ENCODE peak calls at places on chromosomes 4 and X, in ten cellular contexts. N, T, E, S, R, U, A, G, P and H are unnamed samples.
A peak's percentile ranks its signal among the peaks of the same experiment; 100 is the strongest.

GRCh38 chrX:143437439-143437838 is 79.8 kb downstream of the SPANXN3 start:
- DNase-seq in A (peak; percentile 46), R (no peak), N (no peak), T (peak; percentile 6), G (peak; percentile 5), S (no peak), U (no peak), E (no peak), P (no peak), H (no peak)

GRCh38 chr4:35836591-35836990 is 407.7 kb downstream of the ARAP2 start:
- DNase-seq in N (no peak), A (no peak), R (no peak), E (no peak), P (no peak), U (no peak), S (no peak), T (no peak), G (no peak), H (no peak)

GRCh38 chr4:161767116-161767515 is 396.7 kb downstream of the FSTL5 start:
- DNase-seq in U (no peak), N (no peak), P (no peak), A (no peak), E (peak; percentile 29), G (no peak), T (no peak), S (no peak), R (no peak), H (no peak)

GRCh38 chr4:18050448-18050847 is 28.9 kb upstream of the LCORL start:
- DNase-seq in T (no peak), R (no peak), N (no peak), U (no peak), P (no peak), G (no peak), E (no peak), S (no peak), A (no peak), H (no peak)

GRCh38 chr4:24473309-24473721 is 111.0 kb downstream of the DHX15 start:
- DNase-seq in R (no peak), G (peak; percentile 13), E (peak; percentile 23), T (peak; percentile 25), A (peak; percentile 42), S (peak; percentile 41), U (no peak), P (no peak), N (no peak), H (no peak)

GRCh38 chr4:2835978-2836377 is 7.7 kb upstream of the ADD1 start:
- DNase-seq in R (peak; percentile 9), G (no peak), N (no peak), A (no peak), P (no peak), U (no peak), S (no peak), E (no peak), T (no peak), H (no peak)

GRCh38 chr4:156378053-156378665 is 424.5 kb upstream of the CTSO start:
- DNase-seq in T (peak; percentile 23), N (no peak), G (peak; percentile 1), E (no peak), A (peak; percentile 26), S (peak; percentile 84), P (peak; percentile 1), R (no peak), U (no peak), H (no peak)

GRCh38 chr4:108320066-108320465 is 151.3 kb upstream of the LEF1 start:
- DNase-seq in N (no peak), S (no peak), U (no peak), T (no peak), P (no peak), A (no peak), G (no peak), E (no peak), R (no peak), H (no peak)

GRCh38 chrX:41912922-41913321 is 10.4 kb downstream of the CASK start:
- DNase-seq in T (no peak), S (no peak), N (no peak), R (no peak), U (no peak), G (no peak), P (no peak), E (peak; percentile 7), A (no peak), H (no peak)

GRCh38 chr4:33746979-33747378 is 2497.3 kb downstream of the ARAP2 start:
- DNase-seq in G (no peak), S (peak; percentile 37), A (no peak), T (no peak), U (no peak), E (peak; percentile 49), N (no peak), P (no peak), R (no peak), H (no peak)

GRCh38 chr4:83582289-83582756 is 46.4 kb downstream of the GPAT3 start:
- DNase-seq in S (peak; percentile 66), P (no peak), E (peak; percentile 72), R (peak; percentile 30), U (no peak), N (no peak), T (no peak), A (no peak), G (peak; percentile 58), H (no peak)

GRCh38 chr4:151173751-151174325 is 74.4 kb downstream of the RPS3A start:
- DNase-seq in E (peak; percentile 78), P (no peak), T (no peak), N (no peak), S (peak; percentile 81), G (no peak), A (no peak), R (peak; percentile 58), U (no peak), H (peak; percentile 56)

GRCh38 chr4:175789632-175790031 is 22.4 kb downstream of the GPM6A start:
- DNase-seq in T (no peak), R (no peak), P (no peak), E (no peak), S (no peak), N (no peak), U (no peak), A (no peak), G (no peak), H (no peak)

GRCh38 chr4:57040510-57040909 is 61.8 kb downstream of the POLR2B start:
- DNase-seq in A (no peak), S (no peak), P (no peak), U (no peak), R (no peak), N (no peak), T (no peak), G (no peak), E (no peak), H (no peak)

GRCh38 chr4:57037982-57038604 is 59.4 kb downstream of the POLR2B start:
- DNase-seq in A (peak; percentile 85), G (peak; percentile 19), E (peak; percentile 35), P (no peak), N (no peak), S (peak; percentile 59), T (peak; percentile 72), U (no peak), R (no peak), H (peak; percentile 65)

GRCh38 chr4:57043304-57044251 is 64.9 kb downstream of the POLR2B start:
- DNase-seq in G (no peak), T (no peak), P (no peak), N (no peak), E (peak; percentile 95), R (no peak), S (peak; percentile 94), A (no peak), U (no peak), H (no peak)

GRCh38 chr4:57034571-57034970 is 55.9 kb downstream of the POLR2B start:
- DNase-seq in A (no peak), R (no peak), P (no peak), N (no peak), T (no peak), G (no peak), E (peak; percentile 50), S (no peak), U (no peak), H (no peak)

GRCh38 chr4:57039345-57039744 is 60.6 kb downstream of the POLR2B start:
- DNase-seq in T (no peak), R (no peak), G (no peak), A (no peak), S (no peak), P (no peak), E (peak; percentile 50), U (no peak), N (no peak), H (no peak)
- H3K4me3 ChIP-seq in T (no peak overlapping the region), R (no peak overlapping the region), G (no peak overlapping the region), A (no peak overlapping the region), S (no peak overlapping the region), P (no peak overlapping the region), E (no peak overlapping the region), U (no peak overlapping the region), N (no peak overlapping the region), H (no peak overlapping the region)

DNA sequence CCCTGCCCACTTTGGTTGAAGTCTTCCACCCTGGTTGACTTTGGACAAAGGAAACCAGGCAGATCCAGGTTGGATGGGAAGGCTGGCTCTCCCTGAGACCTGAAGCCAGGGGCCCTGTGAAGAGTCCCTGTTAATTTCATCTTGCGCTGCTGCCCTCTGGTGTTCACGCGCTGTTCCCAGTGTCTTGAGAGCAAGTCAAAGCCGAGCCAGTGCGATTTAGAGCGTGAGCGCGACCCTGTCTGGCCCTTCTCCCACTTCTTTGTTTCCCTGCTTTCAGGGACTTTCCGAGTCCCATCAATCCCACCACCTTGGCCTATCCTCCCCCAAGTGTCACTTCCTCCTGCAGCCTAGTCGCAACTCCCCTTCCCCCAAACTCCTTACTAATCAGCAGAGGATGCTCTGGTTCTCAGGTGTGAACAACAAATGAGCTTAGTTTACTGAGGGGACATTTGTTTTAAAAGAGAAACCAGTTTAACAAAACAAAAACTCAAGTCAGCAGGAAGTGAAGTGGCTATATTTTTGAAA is 25.8 kb upstream of the CHRNA9 start:
- DNase-seq in G (peak; percentile 90), T (peak; percentile 70), E (peak; percentile 76), S (peak; percentile 86), R (peak; percentile 61), U (peak; percentile 74), P (no peak), N (peak; percentile 83), A (peak; percentile 92), H (peak; percentile 93)
- TF ChIP-seq CTCF in G (peak; percentile 96), T (peak; percentile 90), E (peak; percentile 88), S (peak; percentile 90), R (peak; percentile 79), U (peak; percentile 79), P (peak; percentile 90), N (peak; percentile 65), A (peak; percentile 89), H (peak; percentile 70)

GRCh38 chr4:61374612-61374920 is 174.4 kb downstream of the ADGRL3 start:
- DNase-seq in T (no peak), U (no peak), S (peak; percentile 67), G (no peak), A (no peak), N (no peak), R (no peak), P (no peak), E (no peak), H (no peak)
- H3K4me3 ChIP-seq in T (no peak overlapping the region), U (peak overlapping the region; percentile 33), S (no peak overlapping the region), G (no peak overlapping the region), A (no peak overlapping the region), N (no peak overlapping the region), R (no peak overlapping the region), P (no peak overlapping the region), E (no peak overlapping the region), H (no peak overlapping the region)

DNA sequence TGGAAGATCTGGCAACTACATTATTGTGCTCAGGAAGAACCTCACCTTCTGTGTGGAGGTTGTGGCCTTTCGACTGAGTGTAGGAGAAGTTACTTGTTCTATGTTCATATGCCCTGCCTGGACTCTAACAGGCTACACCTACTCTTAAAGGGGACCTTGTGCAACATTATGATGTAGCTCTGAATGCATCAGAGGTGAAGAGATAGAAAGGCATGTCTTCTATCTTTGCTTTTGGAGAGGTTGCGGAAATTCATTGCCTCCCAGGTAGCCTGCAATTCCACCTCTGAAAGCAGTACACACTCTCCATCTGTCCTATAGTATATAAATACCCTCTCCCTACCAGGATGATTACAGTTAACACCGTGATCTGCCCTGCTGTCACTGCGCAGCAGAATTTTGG is 7.1 kb upstream of the SLAIN2 start:
- DNase-seq in U (no peak), S (no peak), E (no peak), P (no peak), A (no peak), T (no peak), G (no peak), R (no peak), N (no peak), H (no peak)
- TF ChIP-seq CTCF in U (no peak), S (no peak), E (no peak), P (no peak), A (no peak), T (no peak), G (no peak), R (no peak), N (no peak), H (no peak)